ENCODE peak calls at places on chromosomes 3 and 15, in ten cellular contexts. X is GM12891, B is NCI-H774, V is IMR-90, A is EH, Y is omental fat pad, N is neural crest cell, S is RKO, C is retina, E is Peyer's patch. L is an unnamed sample.

GRCh38 chr3:180870008-180870733 is 42.3 kb upstream of the FXR1 start:
- DNase-seq in A (no peak), S (no peak), B (no peak), V (no peak), E (no peak), X (no peak), C (peak), N (no peak), Y (no peak), L (peak)

GRCh38 chr15:59896652-59897051 is 107.5 kb upstream of the FOXB1 start:
- DNase-seq in C (no peak), Y (no peak), S (no peak), V (no peak), E (no peak), A (no peak), N (no peak), X (no peak), B (no peak), L (no peak)

GRCh38 chr3:149042766-149043386 is 43.5 kb downstream of the HLTF start:
- DNase-seq in C (no peak), S (peak), N (no peak), A (peak), E (no peak), Y (no peak), V (peak), B (no peak), X (no peak), L (peak)

GRCh38 chr3:107487490-107487889 is 35.3 kb upstream of the BBX start:
- DNase-seq in C (no peak), B (no peak), S (no peak), E (no peak), A (no peak), X (no peak), N (no peak), V (no peak), Y (no peak), L (no peak)

GRCh38 chr3:46990573-46991374 is 11.3 kb downstream of the NBEAL2 start:
- DNase-seq in C (no peak), B (no peak), X (no peak), V (no peak), A (no peak), N (no peak), Y (peak), S (no peak), E (peak), L (no peak)

GRCh38 chr3:80285370-80285769 is 517.6 kb upstream of the ROBO1 start:
- DNase-seq in Y (no peak), X (no peak), N (no peak), E (no peak), V (no peak), B (no peak), S (no peak), C (no peak), A (no peak), L (no peak)

GRCh38 chr15:91270747-91271146 is 170.7 kb downstream of the SV2B start:
- DNase-seq in Y (no peak), S (no peak), E (no peak), C (no peak), X (no peak), A (no peak), N (no peak), B (no peak), V (no peak), L (no peak)

GRCh38 chr3:135802171-135802570 is 163.4 kb upstream of the PPP2R3A start:
- DNase-seq in S (no peak), X (no peak), N (no peak), E (no peak), V (no peak), Y (no peak), C (no peak), A (no peak), B (no peak), L (no peak)

GRCh38 chr15:65184305-65184943 is 718 bp downstream of the CLPX start:
- DNase-seq in C (no peak), N (peak), Y (peak), A (peak), X (peak), E (peak), B (no peak), V (peak), S (peak), L (peak)

GRCh38 chr3:133535971-133536634 is 37.4 kb upstream of the CDV3 start:
- DNase-seq in N (no peak), A (peak), E (no peak), X (no peak), S (no peak), B (no peak), Y (no peak), V (peak), C (no peak), L (peak)

GRCh38 chr15:100235030-100235617 is 106.7 kb downstream of the ADAMTS17 start:
- DNase-seq in C (no peak), N (no peak), A (no peak), E (no peak), S (no peak), Y (no peak), B (no peak), V (no peak), X (no peak), L (peak)

GRCh38 chr3:147405552-147406254 is 640 bp downstream of the ZIC4 start:
- DNase-seq in Y (no peak), V (no peak), X (no peak), C (no peak), B (no peak), A (no peak), S (no peak), N (no peak), E (no peak), L (no peak)

GRCh38 chr3:150114873-150115570 is 144.3 kb upstream of the PFN2 start:
- DNase-seq in Y (no peak), C (no peak), V (peak), A (peak), X (peak), B (no peak), E (no peak), S (peak), N (no peak), L (no peak)

GRCh38 chr3:61796088-61796680 is 234.8 kb downstream of the PTPRG start:
- DNase-seq in X (no peak), V (no peak), S (no peak), B (no peak), N (no peak), E (no peak), A (peak), C (peak), Y (no peak), L (no peak)

GRCh38 chr3:149844073-149844472 is 31.1 kb downstream of the RNF13 start:
- DNase-seq in S (no peak), V (no peak), C (no peak), Y (no peak), A (no peak), E (no peak), X (no peak), N (no peak), B (no peak), L (no peak)

GRCh38 chr3:17793542-17794195 is 51.2 kb upstream of the TBC1D5 start:
- DNase-seq in C (no peak), X (no peak), Y (no peak), A (no peak), V (no peak), E (no peak), N (no peak), S (no peak), B (no peak), L (no peak)

GRCh38 chr3:142180761-142181362 is 31.5 kb upstream of the TFDP2 start:
- DNase-seq in V (peak), N (peak), C (peak), Y (no peak), S (peak), E (no peak), A (peak), X (no peak), B (no peak), L (peak)

GRCh38 chr3:45689787-45690145 is 570 bp downstream of the SACM1L start:
- DNase-seq in N (no peak), S (peak), E (no peak), A (no peak), V (no peak), Y (no peak), X (no peak), C (no peak), B (no peak), L (no peak)

GRCh38 chr3:61253756-61254155 is 2.5 kb upstream of the FHIT start:
- DNase-seq in V (no peak), E (no peak), X (no peak), B (no peak), Y (no peak), C (no peak), A (no peak), N (no peak), S (no peak), L (no peak)

GRCh38 chr3:84141571-84141970 is 817.2 kb upstream of the CADM2 start:
- DNase-seq in C (no peak), X (no peak), B (no peak), E (no peak), S (no peak), N (no peak), V (peak), A (no peak), Y (no peak), L (no peak)